ENCODE peak calls at places on chromosomes 2 and 18, in four cellular contexts. L, F, X and H are unnamed samples. For H3K4me1 and H3K27me3, the result is how much of the 10 kb centered on the place peaks cover.

GRCh38 chr2:128732976-128733431 is 414.3 kb upstream of the HS6ST1 start:
- DNase-seq in L (no peak), F (no peak), X (no peak), H (no peak)

GRCh38 chr2:143891879-143892308 is 628.0 kb downstream of the ZEB2 start:
- DNase-seq in L (no peak), F (no peak), X (no peak), H (no peak)

GRCh38 chr2:240287496-240288086 is 147.1 kb upstream of the OTOS start:
- DNase-seq in L (peak), F (no peak), X (no peak), H (peak)

GRCh38 chr18:7367336-7367735 is 136.4 kb downstream of the LRRC30 start:
- DNase-seq in L (no peak), F (no peak), X (no peak), H (no peak)

GRCh38 chr2:1872602-1873183 is 128.4 kb upstream of the PXDN start:
- DNase-seq in L (no peak), F (no peak), X (no peak), H (peak)

GRCh38 chr18:77223653-77224052 is 26.0 kb upstream of the GALR1 start:
- DNase-seq in L (no peak), F (no peak), X (no peak), H (no peak)

GRCh38 chr2:62196278-62196901 is 475 bp downstream of the B3GNT2 start:
- DNase-seq in L (peak), F (peak), X (peak), H (peak)

GRCh38 chr2:179812501-179812900 is 48.9 kb downstream of the ZNF385B start:
- DNase-seq in L (no peak), F (no peak), X (no peak), H (no peak)

GRCh38 chr2:176100547-176101140 is 1.0 kb downstream of the HOXD12 start:
- DNase-seq in L (no peak), F (no peak), X (no peak), H (no peak)

GRCh38 chr2:60003076-60003475 is 550.4 kb downstream of the BCL11A start:
- DNase-seq in L (no peak), F (no peak), X (no peak), H (no peak)

GRCh38 chr18:74493689-74494088 is 2.5 kb upstream of the CNDP2 start:
- DNase-seq in L (no peak), F (no peak), X (no peak), H (peak)

GRCh38 chr2:12705230-12705629 is 11.5 kb upstream of the TRIB2 start:
- DNase-seq in L (no peak), F (no peak), X (no peak), H (no peak)

GRCh38 chr2:101893676-101894381 is 97.9 kb upstream of the IL1R2 start:
- DNase-seq in L (no peak), F (no peak), X (no peak), H (no peak)

GRCh38 chr2:119598576-119598975 is 54.3 kb downstream of the CFAP221 start:
- DNase-seq in L (peak), F (no peak), X (no peak), H (peak)

GRCh38 chr2:7567646-7568045 is 650.4 kb downstream of the RNF144A start:
- DNase-seq in L (no peak), F (no peak), X (peak), H (no peak)

GRCh38 chr2:1538663-1539062 is 125.4 kb downstream of the TPO start:
- DNase-seq in L (peak), F (no peak), X (no peak), H (no peak)

GRCh38 chr2:100320547-100321180 is 1.6 kb downstream of the LONRF2 start:
- DNase-seq in L (peak), F (no peak), X (no peak), H (no peak)
- TF ChIP-seq POLR2AphosphoS5 in L (no peak), F (no peak), X (no peak), H (no peak)

GRCh38 chr18:9734189-9734588 is 26.1 kb downstream of the RAB31 start:
- DNase-seq in L (no peak), F (no peak), X (no peak), H (no peak)

GRCh38 chr18:9735238-9735637 is 27.1 kb downstream of the RAB31 start:
- DNase-seq in L (no peak), F (peak), X (peak), H (no peak)

GRCh38 chr18:9730786-9731185 is 22.7 kb downstream of the RAB31 start:
- DNase-seq in L (no peak), F (no peak), X (no peak), H (no peak)

GRCh38 chr18:9731380-9731779 is 23.3 kb downstream of the RAB31 start:
- DNase-seq in L (no peak), F (no peak), X (no peak), H (no peak)

DNA sequence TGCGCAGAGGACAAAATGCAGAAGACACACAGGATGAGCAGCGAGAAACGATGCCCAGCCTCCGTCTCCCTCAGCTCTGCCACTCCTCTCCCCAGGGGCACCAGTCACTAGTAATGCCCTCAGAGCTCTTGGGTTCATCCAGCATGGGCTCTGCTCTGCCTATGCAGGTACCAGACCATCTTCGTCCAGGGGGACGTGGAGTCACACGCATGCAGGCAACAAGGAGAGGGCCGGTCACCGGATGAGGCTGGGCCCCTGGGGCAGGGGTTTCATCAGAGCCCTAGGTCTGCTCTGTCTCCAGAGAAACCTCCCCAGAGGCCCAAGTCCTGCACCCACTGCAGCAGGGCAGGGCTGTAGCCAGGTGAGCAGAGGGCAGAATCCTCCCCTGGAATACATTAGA is 23.9 kb downstream of the RAB31 start:
- DNase-seq in L (no peak), F (no peak), X (no peak), H (no peak)
- H3K4me1 ChIP-seq in L (under half), F (under half), X (under half), H (under half)

GRCh38 chr2:234691226-234691600 is 194.3 kb upstream of the ARL4C start:
- DNase-seq in L (peak), F (no peak), X (no peak), H (no peak)
- H3K27me3 ChIP-seq in L (under half), F (under half), X (under half), H (under half)

GRCh38 chr2:133721155-133721554 is 152.9 kb upstream of the NCKAP5 start:
- DNase-seq in L (no peak), F (no peak), X (no peak), H (no peak)

GRCh38 chr2:133716166-133716565 is 147.9 kb upstream of the NCKAP5 start:
- DNase-seq in L (no peak), F (no peak), X (no peak), H (no peak)

GRCh38 chr2:133720429-133720828 is 152.2 kb upstream of the NCKAP5 start:
- DNase-seq in L (no peak), F (no peak), X (no peak), H (no peak)

GRCh38 chr2:133718688-133719201 is 150.5 kb upstream of the NCKAP5 start:
- DNase-seq in L (peak), F (no peak), X (no peak), H (no peak)

GRCh38 chr2:133717497-133717896 is 149.2 kb upstream of the NCKAP5 start:
- DNase-seq in L (no peak), F (no peak), X (no peak), H (no peak)
- TF ChIP-seq POLR2AphosphoS5 in L (no peak), F (no peak), X (no peak), H (no peak)

DNA sequence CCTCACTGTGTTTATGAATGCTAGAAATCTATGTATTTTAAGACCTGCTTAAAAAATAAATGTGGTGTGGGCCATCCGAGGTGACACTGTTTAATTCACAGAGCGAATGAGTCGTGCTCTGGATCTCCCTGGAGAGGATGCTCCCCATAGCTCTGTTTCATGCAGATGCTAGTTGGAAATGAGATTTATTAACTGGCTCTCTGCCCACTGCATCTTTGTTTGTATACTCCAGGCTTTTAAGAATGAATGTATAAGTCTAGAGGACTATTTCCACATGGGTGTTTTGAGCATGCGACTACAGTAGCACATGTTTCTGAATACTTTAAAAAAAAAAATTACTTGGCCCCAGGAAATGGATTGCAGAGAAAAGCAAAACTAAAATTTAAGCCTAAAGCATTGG is 3.9 kb downstream of the MAPRE2 start:
- DNase-seq in L (peak), F (no peak), X (no peak), H (no peak)
- H3K4me1 ChIP-seq in L (under half), F (half or more), X (half or more), H (half or more)

DNA sequence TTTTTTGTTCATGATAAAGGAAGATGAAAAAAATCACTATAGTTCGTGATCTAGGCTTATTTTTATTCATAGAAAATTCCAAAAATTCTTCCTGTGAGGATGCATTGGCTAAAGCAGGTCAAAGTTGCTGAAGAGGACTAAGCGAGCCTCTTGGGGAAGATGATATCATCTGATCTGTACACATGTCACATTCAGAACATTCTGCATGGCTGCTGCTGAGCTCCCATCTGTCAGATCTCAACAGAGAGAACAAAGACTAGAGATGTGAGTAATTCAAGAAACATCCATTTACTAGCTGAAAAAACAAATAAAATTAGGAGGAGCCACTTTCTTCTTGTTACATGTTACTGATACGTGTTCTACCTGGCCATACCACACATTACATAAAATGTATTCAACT is 518.6 kb upstream of the FSIP2 start:
- DNase-seq in L (peak), F (no peak), X (no peak), H (no peak)
- H3K27me3 ChIP-seq in L (under half), F (under half), X (under half), H (under half)

GRCh38 chr2:65796259-65796658 is 363.9 kb upstream of the SPRED2 start:
- DNase-seq in L (no peak), F (no peak), X (no peak), H (no peak)
- TF ChIP-seq POLR2AphosphoS5 in L (no peak), F (no peak), X (no peak), H (no peak)

DNA sequence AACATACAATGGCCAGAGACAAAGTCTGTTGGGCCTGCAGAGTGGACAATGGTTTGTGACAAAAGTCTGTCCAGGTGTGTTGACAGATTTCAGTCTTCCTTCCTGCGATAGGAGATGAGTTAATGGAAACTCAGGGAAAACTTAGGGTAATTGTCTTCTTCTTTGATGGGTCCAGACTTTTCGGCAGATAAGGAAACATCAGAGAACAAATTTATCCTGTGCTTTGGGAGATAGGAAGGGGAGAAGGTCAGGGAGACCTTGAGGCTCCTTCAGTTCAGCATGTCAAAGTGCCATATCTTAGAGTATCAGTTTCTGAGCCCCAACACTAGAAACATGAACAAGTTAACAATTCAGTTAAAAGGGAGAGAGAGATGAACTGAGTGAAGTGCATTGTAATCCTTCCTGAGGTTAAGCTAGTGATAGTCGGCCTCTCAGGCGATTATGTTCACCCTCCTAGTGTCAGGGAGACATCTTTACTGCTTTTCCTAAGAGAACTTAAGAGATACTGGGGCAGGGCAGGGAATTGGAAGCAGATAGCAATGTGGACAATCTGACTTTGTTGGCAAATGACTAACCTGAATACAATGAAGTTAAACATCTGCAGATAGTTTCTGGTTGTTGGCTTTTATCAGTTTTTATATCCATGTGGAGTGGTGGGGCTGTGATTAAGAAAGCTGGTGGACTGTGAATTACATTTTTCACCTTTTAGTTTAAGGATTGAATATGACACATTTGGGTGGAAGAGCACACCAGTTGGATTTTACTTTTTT is 248.8 kb upstream of the FN1 start:
- DNase-seq in L (no peak), F (no peak), X (no peak), H (no peak)
- H3K4me1 ChIP-seq in L (under half), F (under half), X (under half), H (under half)

DNA sequence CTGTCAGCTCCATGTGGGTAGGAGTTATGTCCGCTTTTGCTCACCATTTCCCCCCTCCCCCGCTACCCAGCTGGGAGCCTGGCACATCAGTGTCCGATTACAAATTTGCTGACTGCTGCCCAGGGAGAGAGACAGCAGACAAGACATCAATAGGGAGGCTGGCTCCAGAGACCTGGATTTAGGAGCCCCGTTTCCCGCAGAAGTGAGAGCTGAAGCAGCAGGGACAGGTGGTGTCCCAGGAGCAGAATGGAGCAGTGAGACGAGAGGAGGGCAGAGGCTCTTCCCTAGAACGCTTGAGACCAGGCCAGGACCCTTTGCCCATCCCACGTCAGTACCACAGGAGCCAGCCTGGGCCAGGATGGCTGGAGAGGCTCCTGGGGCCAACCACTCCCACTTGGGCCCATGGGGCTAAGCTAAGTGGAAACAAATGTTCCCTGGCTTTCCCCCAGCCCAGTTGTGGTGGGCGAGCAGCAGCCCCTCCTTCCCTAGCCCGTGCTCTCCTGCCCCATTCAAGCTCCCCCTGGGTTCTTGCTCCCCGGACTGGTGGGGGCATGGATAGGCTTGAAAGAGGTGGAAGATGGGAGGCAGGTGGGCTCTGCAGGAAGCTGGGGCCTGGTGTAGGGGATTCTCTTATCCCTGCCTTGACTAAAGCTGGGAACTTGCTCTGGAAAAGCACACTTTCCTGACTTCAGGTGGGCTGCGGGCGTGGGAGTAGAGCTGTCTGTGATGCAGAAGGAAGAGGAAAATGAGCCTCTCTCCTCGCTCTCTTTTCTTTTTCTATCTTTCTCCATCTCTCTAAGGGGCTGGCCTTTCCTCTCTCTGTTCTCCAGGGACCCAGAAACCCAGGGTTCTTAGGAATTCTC is 4.1 kb upstream of the WNT6 start:
- DNase-seq in L (peak), F (no peak), X (peak), H (no peak)
- H3K27me3 ChIP-seq in L (under half), F (under half), X (half or more), H (half or more)

GRCh38 chr18:59900222-59901128 is 679 bp downstream of the PMAIP1 start:
- DNase-seq in L (peak), F (no peak), X (peak), H (peak)
- TF ChIP-seq POLR2AphosphoS5 in L (no peak), F (no peak), X (no peak), H (no peak)